ENCODE peak calls at places on chromosomes 3 and 15, in four cellular contexts. One of them, this sample, is unnamed.

GRCh38 chr3:58234516-58234931 is 3.1 kb upstream of the ABHD6 start:
- DNase-seq in HepG2: peak; percentile 52
- DNase-seq in K562: no peak
- DNase-seq in WTC11: no peak
- DNase-seq in this sample: no peak

GRCh38 chr15:42996871-42997270 is 76.3 kb upstream of the TTBK2 start:
- DNase-seq in HepG2: no peak
- DNase-seq in K562: no peak
- DNase-seq in WTC11: peak; percentile 48
- DNase-seq in this sample: no peak

GRCh38 chr3:109643590-109643989 is 306.2 kb upstream of the DPPA4 start:
- DNase-seq in K562: no peak
- DNase-seq in WTC11: no peak
- DNase-seq in HepG2: peak; percentile 4
- DNase-seq in this sample: no peak

GRCh38 chr15:88572030-88572333 is 25.5 kb upstream of the DET1 start:
- DNase-seq in K562: no peak
- DNase-seq in HepG2: no peak
- DNase-seq in WTC11: no peak
- DNase-seq in this sample: no peak

GRCh38 chr3:153026026-153026425 is 136.0 kb upstream of the RAP2B start:
- DNase-seq in HepG2: peak; percentile 23
- DNase-seq in K562: no peak
- DNase-seq in WTC11: no peak
- DNase-seq in this sample: no peak

GRCh38 chr3:181985386-181985785 is 273.7 kb downstream of the SOX2 start:
- DNase-seq in K562: no peak
- DNase-seq in WTC11: no peak
- DNase-seq in HepG2: no peak
- DNase-seq in this sample: no peak

GRCh38 chr15:70826634-70827033 is 27.3 kb downstream of the LARP6 start:
- DNase-seq in HepG2: peak; percentile 27
- DNase-seq in WTC11: no peak
- DNase-seq in K562: no peak
- DNase-seq in this sample: no peak

GRCh38 chr15:69919816-69920215 is 177.9 kb downstream of the TLE3 start:
- DNase-seq in K562: no peak
- DNase-seq in WTC11: peak; percentile 60
- DNase-seq in HepG2: no peak
- DNase-seq in this sample: no peak

GRCh38 chr3:180749322-180749721 is 70.0 kb upstream of the CCDC39 start:
- DNase-seq in WTC11: no peak
- DNase-seq in K562: no peak
- DNase-seq in HepG2: no peak
- DNase-seq in this sample: no peak

GRCh38 chr15:74955017-74955416 is 1.6 kb downstream of the RPP25 start:
- DNase-seq in K562: no peak
- DNase-seq in HepG2: no peak
- DNase-seq in WTC11: no peak
- DNase-seq in this sample: no peak

GRCh38 chr15:84600331-84600686 is 500 bp upstream of the ZSCAN2 start:
- DNase-seq in K562: peak; percentile 83
- DNase-seq in HepG2: peak; percentile 75
- DNase-seq in WTC11: peak; percentile 74
- DNase-seq in this sample: no peak
- TF ChIP-seq NR2C2 in K562: no peak
- TF ChIP-seq NR2C2 in HepG2: no peak
- TF ChIP-seq NR2C2 in WTC11: no peak
- TF ChIP-seq NR2C2 in this sample: no peak

DNA sequence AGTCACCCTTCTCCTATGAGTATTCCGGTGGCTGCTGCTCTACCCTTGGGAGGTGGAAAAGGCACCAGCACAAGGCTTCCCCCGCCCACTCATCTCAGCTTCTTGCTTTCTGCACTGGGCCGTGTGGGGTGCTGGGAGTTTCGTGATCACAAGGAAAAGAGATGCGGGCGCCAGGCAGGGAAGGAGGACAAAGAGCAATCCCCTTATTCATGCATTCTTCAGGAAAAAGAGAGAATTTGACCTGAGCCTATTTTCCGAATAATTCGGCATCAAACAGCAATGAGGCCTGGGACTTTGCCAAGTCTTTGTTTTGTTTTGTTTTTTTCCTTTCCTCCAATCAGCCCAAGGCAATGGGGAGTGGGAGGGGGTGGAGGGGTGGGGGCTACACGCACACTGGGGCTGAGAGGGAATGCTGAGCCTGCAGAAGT is 102.1 kb upstream of the LPP start:
- DNase-seq in HepG2: no peak
- DNase-seq in K562: no peak
- DNase-seq in WTC11: no peak
- DNase-seq in this sample: no peak
- TF ChIP-seq ESRRA in HepG2: no peak
- TF ChIP-seq ESRRA in K562: no peak
- TF ChIP-seq ESRRA in WTC11: no peak
- TF ChIP-seq ESRRA in this sample: no peak

DNA sequence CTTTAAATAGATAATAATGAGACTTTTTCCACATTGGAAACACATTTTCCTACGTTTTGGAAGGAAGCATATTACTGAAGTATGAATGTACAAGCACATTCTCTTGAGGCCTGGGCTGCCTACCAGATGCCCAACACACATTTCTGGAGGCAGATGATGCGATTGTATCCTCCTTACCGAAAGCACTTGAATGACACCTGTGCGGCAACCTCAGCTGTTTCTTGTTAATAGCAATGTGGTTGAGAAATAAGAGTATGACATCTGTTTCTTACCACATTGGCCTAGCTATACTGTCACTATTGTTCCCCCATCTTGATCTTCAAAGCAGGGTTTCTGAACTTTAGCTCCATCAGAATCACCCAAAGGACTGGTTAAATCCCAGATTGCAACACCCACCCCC is 84.8 kb downstream of the ARPP21 start:
- DNase-seq in K562: no peak
- DNase-seq in WTC11: no peak
- DNase-seq in HepG2: no peak
- DNase-seq in this sample: no peak
- TF ChIP-seq NR2C2 in K562: no peak
- TF ChIP-seq NR2C2 in WTC11: no peak
- TF ChIP-seq NR2C2 in HepG2: no peak
- TF ChIP-seq NR2C2 in this sample: no peak

GRCh38 chr15:72375501-72375845 is 341 bp downstream of the HEXA start:
- DNase-seq in HepG2: no peak
- DNase-seq in WTC11: no peak
- DNase-seq in K562: no peak
- DNase-seq in this sample: no peak
- TF ChIP-seq ESRRA in HepG2: no peak
- TF ChIP-seq ESRRA in WTC11: peak; percentile 11
- TF ChIP-seq ESRRA in K562: no peak
- TF ChIP-seq ESRRA in this sample: no peak